ENCODE peak calls at places on chromosomes 11 and 22, in four cellular contexts. One of them, this sample, is unnamed.

GRCh38 chr11:14971865-14972580 is at the start of gene CALCA:
- DNase-seq in fibroblast of pulmonary artery: no peak
- DNase-seq in stimulated activated CD4-positive, alpha-beta T cell treated with anti-CD3 and anti-CD28 coated beads, Interleukin-2, amount 100 ng/mL, for 24 hours: no peak
- DNase-seq in nephron progenitor cell: peak
- DNase-seq in this sample: no peak

GRCh38 chr22:33492210-33492651 is 428.0 kb downstream of the LARGE1 start:
- DNase-seq in fibroblast of pulmonary artery: peak
- DNase-seq in stimulated activated CD4-positive, alpha-beta T cell treated with anti-CD3 and anti-CD28 coated beads, Interleukin-2, amount 100 ng/mL, for 24 hours: no peak
- DNase-seq in nephron progenitor cell: no peak
- DNase-seq in this sample: no peak

GRCh38 chr11:8714622-8715225 is 32.1 kb downstream of the RPL27A start:
- DNase-seq in fibroblast of pulmonary artery: no peak
- DNase-seq in stimulated activated CD4-positive, alpha-beta T cell treated with anti-CD3 and anti-CD28 coated beads, Interleukin-2, amount 100 ng/mL, for 24 hours: no peak
- DNase-seq in nephron progenitor cell: no peak
- DNase-seq in this sample: no peak

GRCh38 chr22:41382098-41382578 is 396 bp downstream of the TEF start:
- DNase-seq in fibroblast of pulmonary artery: peak
- DNase-seq in stimulated activated CD4-positive, alpha-beta T cell treated with anti-CD3 and anti-CD28 coated beads, Interleukin-2, amount 100 ng/mL, for 24 hours: peak
- DNase-seq in nephron progenitor cell: peak
- DNase-seq in this sample: peak

GRCh38 chr11:69558519-69558941 is 77.1 kb downstream of the LINC01488 start:
- DNase-seq in fibroblast of pulmonary artery: no peak
- DNase-seq in stimulated activated CD4-positive, alpha-beta T cell treated with anti-CD3 and anti-CD28 coated beads, Interleukin-2, amount 100 ng/mL, for 24 hours: peak
- DNase-seq in nephron progenitor cell: no peak
- DNase-seq in this sample: peak

GRCh38 chr22:22737590-22737989 is 93.2 kb downstream of the GGTLC2 start:
- DNase-seq in fibroblast of pulmonary artery: no peak
- DNase-seq in stimulated activated CD4-positive, alpha-beta T cell treated with anti-CD3 and anti-CD28 coated beads, Interleukin-2, amount 100 ng/mL, for 24 hours: no peak
- DNase-seq in nephron progenitor cell: no peak
- DNase-seq in this sample: no peak

GRCh38 chr11:115931684-115932083 is 427.5 kb upstream of the CADM1 start:
- DNase-seq in fibroblast of pulmonary artery: no peak
- DNase-seq in stimulated activated CD4-positive, alpha-beta T cell treated with anti-CD3 and anti-CD28 coated beads, Interleukin-2, amount 100 ng/mL, for 24 hours: no peak
- DNase-seq in nephron progenitor cell: no peak
- DNase-seq in this sample: no peak

GRCh38 chr11:60390389-60390788 is 5.9 kb upstream of the MS4A14 start:
- DNase-seq in fibroblast of pulmonary artery: no peak
- DNase-seq in stimulated activated CD4-positive, alpha-beta T cell treated with anti-CD3 and anti-CD28 coated beads, Interleukin-2, amount 100 ng/mL, for 24 hours: no peak
- DNase-seq in nephron progenitor cell: no peak
- DNase-seq in this sample: no peak

GRCh38 chr11:1744879-1745700 is 5.3 kb downstream of the IFITM10 start:
- DNase-seq in fibroblast of pulmonary artery: no peak
- DNase-seq in stimulated activated CD4-positive, alpha-beta T cell treated with anti-CD3 and anti-CD28 coated beads, Interleukin-2, amount 100 ng/mL, for 24 hours: no peak
- DNase-seq in nephron progenitor cell: no peak
- DNase-seq in this sample: no peak

GRCh38 chr11:101866619-101867491 is 48.0 kb upstream of the CEP126 start:
- DNase-seq in fibroblast of pulmonary artery: no peak
- DNase-seq in stimulated activated CD4-positive, alpha-beta T cell treated with anti-CD3 and anti-CD28 coated beads, Interleukin-2, amount 100 ng/mL, for 24 hours: no peak
- DNase-seq in nephron progenitor cell: no peak
- DNase-seq in this sample: no peak

GRCh38 chr11:15006139-15006759 is 34.1 kb upstream of the CALCA start:
- DNase-seq in fibroblast of pulmonary artery: peak
- DNase-seq in stimulated activated CD4-positive, alpha-beta T cell treated with anti-CD3 and anti-CD28 coated beads, Interleukin-2, amount 100 ng/mL, for 24 hours: no peak
- DNase-seq in nephron progenitor cell: no peak
- DNase-seq in this sample: no peak

GRCh38 chr11:119337581-119338317 is 2.9 kb downstream of the C1QTNF5 start:
- DNase-seq in fibroblast of pulmonary artery: peak
- DNase-seq in stimulated activated CD4-positive, alpha-beta T cell treated with anti-CD3 and anti-CD28 coated beads, Interleukin-2, amount 100 ng/mL, for 24 hours: no peak
- DNase-seq in nephron progenitor cell: peak
- DNase-seq in this sample: no peak

GRCh38 chr22:31630331-31631329 is 31.4 kb downstream of the PISD start:
- DNase-seq in fibroblast of pulmonary artery: peak
- DNase-seq in stimulated activated CD4-positive, alpha-beta T cell treated with anti-CD3 and anti-CD28 coated beads, Interleukin-2, amount 100 ng/mL, for 24 hours: peak
- DNase-seq in nephron progenitor cell: peak
- DNase-seq in this sample: peak

This sample was measured in activated T-cell treated with anti-CD3 and anti-CD28 coated beads, Interleukin-2, amount 50 U/mL, for 4 hours.